ENCODE peak calls at places on chromosomes 11 and 22, in four cellular contexts. P is IMR-90, U is HepG2, J is A549. L is an unnamed sample.

GRCh38 chr22:26574001-26574723 is 15.8 kb downstream of the TPST2 start:
- DNase-seq in P (no peak), U (no peak), J (no peak), L (no peak)

GRCh38 chr22:34129691-34130486 is 209.6 kb upstream of the LARGE1 start:
- DNase-seq in P (no peak), U (no peak), J (no peak), L (no peak)

GRCh38 chr11:27717377-27717776 is 17.1 kb upstream of the BDNF start:
- DNase-seq in P (no peak), U (no peak), J (peak; percentile 58), L (peak; percentile 45)

GRCh38 chr22:49561338-49561737 is 266.3 kb downstream of the BRD1 start:
- DNase-seq in P (no peak), U (no peak), J (no peak), L (no peak)

GRCh38 chr11:13210424-13210823 is 67.2 kb upstream of the BMAL1 start:
- DNase-seq in P (peak; percentile 84), U (peak; percentile 57), J (peak; percentile 72), L (peak; percentile 62)

GRCh38 chr11:76329084-76329648 is 51.8 kb downstream of the THAP12 start:
- DNase-seq in P (peak; percentile 49), U (peak; percentile 90), J (no peak), L (no peak)

GRCh38 chr22:49733631-49734030 is 94.0 kb downstream of the BRD1 start:
- DNase-seq in P (no peak), U (no peak), J (no peak), L (no peak)

GRCh38 chr11:12285106-12285505 is 92.3 kb upstream of the PARVA start:
- DNase-seq in P (peak; percentile 98), U (no peak), J (no peak), L (no peak)

GRCh38 chr11:103586756-103587155 is 449.7 kb upstream of the DDI1 start:
- DNase-seq in P (peak; percentile 58), U (no peak), J (no peak), L (no peak)

GRCh38 chr22:42932857-42933782 is 76.0 kb upstream of the ARFGAP3 start:
- DNase-seq in P (peak; percentile 28), U (no peak), J (no peak), L (no peak)

GRCh38 chr11:32586576-32587190 is 3.1 kb downstream of the EIF3M start:
- DNase-seq in P (peak; percentile 24), U (peak; percentile 46), J (peak; percentile 55), L (peak; percentile 41)

GRCh38 chr11:78199015-78199652 is 10.4 kb downstream of the USP35 start:
- DNase-seq in P (no peak), U (no peak), J (no peak), L (no peak)

GRCh38 chr11:79047980-79048379 is 392.9 kb downstream of the TENM4 start:
- DNase-seq in P (no peak), U (no peak), J (no peak), L (no peak)

GRCh38 chr11:6681505-6681904 is 1.6 kb downstream of the MRPL17 start:
- DNase-seq in P (no peak), U (no peak), J (no peak), L (no peak)

DNA sequence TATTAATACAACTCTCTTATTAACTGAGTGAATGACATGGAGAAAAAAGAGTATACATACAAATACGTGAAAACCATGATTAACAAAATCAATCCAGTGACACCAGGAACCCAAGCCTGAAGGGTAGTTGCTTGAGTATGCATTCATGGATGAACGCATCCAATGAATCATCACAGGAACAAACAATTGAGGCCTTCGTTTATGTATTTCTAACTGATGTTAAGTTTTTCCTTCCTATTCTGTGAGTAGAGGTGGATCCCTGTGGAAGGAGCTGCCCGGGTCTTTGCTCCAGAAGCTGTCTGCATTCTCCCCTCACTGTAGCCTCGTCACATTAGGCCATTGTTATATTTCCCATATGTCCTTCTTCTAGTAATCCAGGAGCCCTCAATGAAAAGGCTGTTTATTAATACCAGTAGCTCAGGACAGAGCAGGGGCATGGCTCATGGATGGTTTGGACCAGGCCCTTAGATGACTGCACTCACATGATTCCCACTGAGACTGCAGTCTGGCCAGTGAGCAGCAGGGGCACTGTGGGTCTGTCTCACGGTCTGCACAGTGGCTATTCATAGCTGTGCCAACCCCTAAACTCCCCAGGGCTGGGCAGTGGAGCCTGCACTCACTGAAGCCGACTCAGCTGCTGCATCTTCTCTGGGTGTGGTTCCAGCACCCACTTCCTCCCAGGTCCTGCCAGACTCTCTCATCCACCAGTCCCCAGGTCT is 128.1 kb upstream of the TOP3B start:
- DNase-seq in P (peak; percentile 78), U (no peak), J (peak; percentile 52), L (peak; percentile 76)
- TF ChIP-seq SMC3 in P (peak; percentile 21), U (no peak), J (no peak), L (peak; percentile 25)

GRCh38 chr22:20110359-20110985 is 5.4 kb upstream of the RANBP1 start:
- DNase-seq in P (no peak), U (no peak), J (no peak), L (no peak)

GRCh38 chr22:20111689-20112622 is 3.9 kb upstream of the RANBP1 start:
- DNase-seq in P (no peak), U (no peak), J (no peak), L (no peak)

GRCh38 chr22:20112623-20113511 is 3.0 kb upstream of the RANBP1 start:
- DNase-seq in P (no peak), U (no peak), J (no peak), L (no peak)

GRCh38 chr22:20109411-20110358 is 6.2 kb upstream of the RANBP1 start:
- DNase-seq in P (no peak), U (no peak), J (no peak), L (no peak)

DNA sequence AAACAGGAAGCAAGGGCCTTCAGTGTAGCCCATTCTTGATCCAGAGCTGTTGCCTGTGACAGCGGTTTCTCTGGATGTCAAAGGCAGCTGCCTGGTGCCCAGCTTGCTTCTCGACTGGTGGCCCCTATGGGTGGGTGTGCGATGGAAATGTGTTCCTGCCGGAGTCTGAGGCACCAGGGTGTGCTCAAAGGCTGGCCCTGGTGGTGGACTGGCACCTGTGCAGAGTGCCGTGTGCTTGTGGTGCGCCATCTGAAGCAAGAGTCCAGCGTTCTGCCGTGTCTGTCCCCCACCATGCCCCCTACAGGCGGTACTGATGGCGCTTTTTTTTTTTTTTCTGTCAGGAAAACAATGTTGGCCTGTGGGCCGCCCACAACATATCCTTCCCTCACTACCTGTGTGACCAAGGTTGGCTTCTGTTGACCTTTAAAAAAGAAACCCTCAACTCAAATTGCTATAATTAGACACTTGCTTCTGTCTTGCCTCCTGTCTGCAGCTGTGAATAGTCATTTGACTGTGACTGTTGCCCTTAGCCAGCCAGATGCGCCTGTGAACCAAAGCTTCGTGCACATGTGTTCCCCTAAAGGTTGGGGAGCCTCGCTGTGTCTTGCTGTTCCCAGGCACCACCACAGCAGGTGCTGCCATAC is 4.7 kb upstream of the RANBP1 start:
- DNase-seq in P (peak; percentile 5), U (peak; percentile 61), J (peak; percentile 54), L (peak; percentile 87)
- TF ChIP-seq SMC3 in P (no peak), U (no peak), J (no peak), L (no peak)

GRCh38 chr11:124889692-124890091 is 8.0 kb downstream of the ROBO4 start:
- DNase-seq in P (no peak), U (no peak), J (no peak), L (peak; percentile 3)
- TF ChIP-seq SMC3 in P (no peak), U (no peak), J (no peak), L (no peak)

GRCh38 chr22:45910928-45911467 is 66.0 kb downstream of the WNT7B start:
- DNase-seq in P (no peak), U (no peak), J (no peak), L (no peak)

GRCh38 chr22:45912910-45913309 is 64.1 kb downstream of the WNT7B start:
- DNase-seq in P (no peak), U (no peak), J (no peak), L (no peak)

GRCh38 chr22:45914309-45914708 is 62.7 kb downstream of the WNT7B start:
- DNase-seq in P (no peak), U (no peak), J (no peak), L (no peak)

GRCh38 chr22:45908961-45909360 is 68.0 kb downstream of the WNT7B start:
- DNase-seq in P (no peak), U (no peak), J (no peak), L (no peak)

DNA sequence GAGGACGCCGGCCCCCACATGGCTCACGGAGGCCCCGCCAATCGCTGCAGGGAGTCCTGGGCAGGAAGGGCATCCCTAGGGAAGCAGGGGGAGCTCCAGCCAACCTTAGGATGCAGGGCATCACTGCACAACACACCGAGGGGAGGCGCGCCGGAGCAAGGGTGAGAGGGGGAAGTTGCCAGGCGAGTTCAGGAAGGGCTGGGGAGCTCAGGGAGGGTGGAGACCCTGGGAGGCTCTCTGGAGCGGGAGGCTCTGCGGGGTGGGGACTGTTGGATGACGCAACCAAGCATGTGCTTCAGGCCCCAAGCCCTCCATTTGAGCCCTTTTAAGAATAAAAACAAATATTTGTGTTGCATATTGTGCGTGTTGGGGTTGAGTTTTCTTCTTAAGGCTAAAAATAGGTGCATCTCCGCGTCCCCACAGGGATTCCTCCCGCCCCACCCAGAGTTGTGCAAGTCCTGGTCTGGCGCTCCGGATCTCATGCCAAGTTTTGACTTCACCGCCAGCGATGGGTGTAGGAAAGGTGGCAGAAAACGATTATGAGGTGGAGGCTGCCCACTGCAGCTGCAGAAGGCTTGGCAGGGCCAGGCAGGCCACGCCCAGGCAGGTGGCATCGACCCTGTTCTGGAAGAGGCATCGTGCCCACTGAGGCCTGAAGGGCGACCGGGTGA is 65.2 kb downstream of the WNT7B start:
- DNase-seq in P (no peak), U (peak; percentile 6), J (peak; percentile 72), L (no peak)
- TF ChIP-seq SMC3 in P (no peak), U (no peak), J (peak; percentile 54), L (no peak)

GRCh38 chr11:33708970-33709369 is 8.3 kb upstream of the C11orf91 start:
- DNase-seq in P (peak; percentile 58), U (no peak), J (no peak), L (no peak)
- TF ChIP-seq SMC3 in P (no peak), U (no peak), J (no peak), L (no peak)

GRCh38 chr11:45801723-45802315 is 3.1 kb upstream of the SLC35C1 start:
- DNase-seq in P (no peak), U (no peak), J (no peak), L (no peak)
- TF ChIP-seq SMC3 in P (no peak), U (no peak), J (no peak), L (no peak)

GRCh38 chr11:571802-572185 is 4.5 kb upstream of the PHRF1 start:
- DNase-seq in P (no peak), U (no peak), J (no peak), L (no peak)
- TF ChIP-seq SMC3 in P (no peak), U (no peak), J (no peak), L (no peak)

DNA sequence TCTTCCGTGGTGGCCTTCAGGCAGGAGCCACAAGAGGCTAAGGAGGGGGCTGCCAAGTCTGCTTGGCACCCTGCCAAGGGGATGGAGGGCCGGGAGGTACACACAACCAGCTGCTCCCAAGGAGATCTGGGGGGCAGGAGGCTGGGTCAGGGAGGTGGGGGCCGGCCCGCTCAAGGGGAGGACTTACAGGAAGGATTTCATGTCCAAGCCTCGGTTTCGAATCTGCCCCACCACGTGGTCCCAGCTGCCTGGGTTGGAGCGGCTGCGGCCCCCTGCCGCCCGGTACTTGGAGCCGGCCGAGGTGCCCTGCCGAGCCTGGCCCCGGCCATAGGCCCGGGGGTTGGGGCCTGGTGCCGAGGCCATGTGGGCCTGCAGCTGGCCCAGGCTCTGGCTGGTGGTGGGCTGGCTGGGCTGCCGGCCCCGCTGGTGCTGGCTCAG is 33.5 kb downstream of the LRRC10B start:
- DNase-seq in P (no peak), U (no peak), J (no peak), L (peak; percentile 83)
- TF ChIP-seq SMC3 in P (no peak), U (no peak), J (no peak), L (no peak)

L was measured in SK-N-SH.